ENCODE peak calls at places on chromosomes 5 and 9, in nine cellular contexts. G is cardiac fibroblast, W is endothelial cell, C is nephron progenitor cell, U is Peyer's patch, F is lower lobe of right lung, N is A549, J is SK-N-SH, S is esophagus squamous epithelium. T is an unnamed sample.

GRCh38 chr5:173298213-173298933 is 29.8 kb downstream of the STC2 start:
- DNase-seq in C (no peak), G (no peak), N (no peak), S (no peak), U (no peak), W (no peak), J (no peak), F (no peak), T (no peak)

GRCh38 chr9:83934569-83935275 is 13.5 kb upstream of the KIF27 start:
- DNase-seq in N (no peak), S (no peak), G (peak), F (no peak), J (no peak), U (no peak), C (no peak), W (no peak), T (no peak)

GRCh38 chr5:116544542-116545241 is 29.9 kb downstream of the SEMA6A start:
- DNase-seq in G (no peak), C (no peak), N (no peak), F (no peak), S (no peak), J (no peak), W (no peak), U (no peak), T (no peak)

GRCh38 chr9:124818431-124819281 is 34.6 kb upstream of the WDR38 start:
- DNase-seq in S (no peak), G (no peak), F (peak), C (no peak), W (no peak), U (no peak), N (no peak), J (peak), T (peak)

GRCh38 chr5:157994906-157995519 is 136.1 kb upstream of the CLINT1 start:
- DNase-seq in G (peak), W (peak), S (no peak), C (peak), F (peak), U (peak), N (peak), J (peak), T (peak)

GRCh38 chr5:58763390-58763789 is 180.5 kb downstream of the RAB3C start:
- DNase-seq in W (no peak), U (no peak), N (no peak), F (no peak), S (no peak), J (no peak), G (no peak), C (no peak), T (no peak)

GRCh38 chr5:56827043-56827442 is 11.7 kb downstream of the MAP3K1 start:
- DNase-seq in G (no peak), F (no peak), W (peak), U (no peak), N (peak), S (no peak), C (no peak), J (no peak), T (peak)

GRCh38 chr5:52884453-52884852 is 96.7 kb downstream of the ITGA1 start:
- DNase-seq in W (no peak), C (no peak), F (no peak), N (no peak), J (no peak), S (no peak), U (no peak), G (no peak), T (no peak)

GRCh38 chr9:130693101-130693425 is 517 bp upstream of the EXOSC2 start:
- DNase-seq in N (no peak), S (no peak), U (no peak), J (no peak), F (no peak), W (no peak), G (no peak), C (no peak), T (no peak)

GRCh38 chr9:26129216-26129615 is 451.0 kb upstream of the TUSC1 start:
- DNase-seq in C (no peak), S (no peak), J (no peak), G (peak), N (no peak), W (no peak), F (no peak), U (no peak), T (no peak)

GRCh38 chr5:77231470-77232138 is 21.1 kb downstream of the PDE8B start:
- DNase-seq in C (no peak), U (no peak), N (no peak), J (no peak), W (no peak), G (no peak), S (no peak), F (no peak), T (no peak)

GRCh38 chr5:171386861-171387254 is 791 bp upstream of the NPM1 start:
- DNase-seq in F (peak), S (no peak), N (no peak), W (no peak), C (no peak), U (no peak), G (no peak), J (peak), T (no peak)

GRCh38 chr9:33139421-33140228 is 27.5 kb downstream of the B4GALT1 start:
- DNase-seq in U (peak), W (no peak), J (no peak), F (peak), G (peak), C (peak), N (no peak), S (no peak), T (peak)
- TF ChIP-seq CTCF in U (no peak), W (no peak), J (no peak), F (no peak), G (no peak), C (no peak), N (no peak), S (no peak), T (no peak)

DNA sequence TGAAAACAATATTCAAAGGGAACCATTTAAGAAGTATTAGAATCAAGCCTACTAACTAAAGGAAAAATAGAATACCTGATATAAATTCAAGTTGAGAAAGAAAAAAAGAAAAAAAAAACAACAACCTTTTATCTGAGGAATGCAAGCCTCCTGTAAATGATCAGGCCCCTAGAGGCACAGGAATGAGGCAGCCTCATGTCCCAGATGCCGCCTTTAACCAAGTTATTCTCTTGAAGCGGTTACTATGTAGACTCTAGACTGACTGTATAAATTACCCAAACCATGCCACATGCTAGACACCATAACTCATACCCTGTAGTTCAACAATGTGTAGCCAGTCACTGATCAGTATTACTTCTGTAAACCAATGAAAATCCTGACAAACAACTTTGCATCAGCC is 929.6 kb downstream of the TAF11L14 start:
- DNase-seq in N (no peak), S (no peak), U (no peak), F (no peak), W (no peak), C (no peak), J (no peak), G (no peak), T (no peak)
- TF ChIP-seq CTCF in N (no peak), S (no peak), U (no peak), F (no peak), W (no peak), C (no peak), J (no peak), G (no peak), T (no peak)

GRCh38 chr9:127097683-127098082 is 24.8 kb downstream of the ANGPTL2 start:
- DNase-seq in J (no peak), W (no peak), U (no peak), F (no peak), G (no peak), N (no peak), S (no peak), C (no peak), T (no peak)

GRCh38 chr9:127093319-127094020 is 29.0 kb downstream of the ANGPTL2 start:
- DNase-seq in W (no peak), C (no peak), S (no peak), F (no peak), U (no peak), N (no peak), J (no peak), G (no peak), T (no peak)

GRCh38 chr9:127096208-127096607 is 26.2 kb downstream of the ANGPTL2 start:
- DNase-seq in C (no peak), W (no peak), J (no peak), S (no peak), N (no peak), G (peak), F (no peak), U (no peak), T (no peak)

GRCh38 chr9:127092041-127092608 is 30.3 kb downstream of the ANGPTL2 start:
- DNase-seq in F (no peak), J (no peak), S (no peak), N (no peak), W (no peak), C (no peak), U (no peak), G (no peak), T (no peak)

GRCh38 chr9:127095416-127095815 is 27.0 kb downstream of the ANGPTL2 start:
- DNase-seq in N (no peak), J (no peak), F (no peak), W (no peak), S (no peak), U (no peak), C (no peak), G (no peak), T (no peak)
- TF ChIP-seq CTCF in N (no peak), J (no peak), F (no peak), W (no peak), S (no peak), U (no peak), C (no peak), G (no peak), T (no peak)

DNA sequence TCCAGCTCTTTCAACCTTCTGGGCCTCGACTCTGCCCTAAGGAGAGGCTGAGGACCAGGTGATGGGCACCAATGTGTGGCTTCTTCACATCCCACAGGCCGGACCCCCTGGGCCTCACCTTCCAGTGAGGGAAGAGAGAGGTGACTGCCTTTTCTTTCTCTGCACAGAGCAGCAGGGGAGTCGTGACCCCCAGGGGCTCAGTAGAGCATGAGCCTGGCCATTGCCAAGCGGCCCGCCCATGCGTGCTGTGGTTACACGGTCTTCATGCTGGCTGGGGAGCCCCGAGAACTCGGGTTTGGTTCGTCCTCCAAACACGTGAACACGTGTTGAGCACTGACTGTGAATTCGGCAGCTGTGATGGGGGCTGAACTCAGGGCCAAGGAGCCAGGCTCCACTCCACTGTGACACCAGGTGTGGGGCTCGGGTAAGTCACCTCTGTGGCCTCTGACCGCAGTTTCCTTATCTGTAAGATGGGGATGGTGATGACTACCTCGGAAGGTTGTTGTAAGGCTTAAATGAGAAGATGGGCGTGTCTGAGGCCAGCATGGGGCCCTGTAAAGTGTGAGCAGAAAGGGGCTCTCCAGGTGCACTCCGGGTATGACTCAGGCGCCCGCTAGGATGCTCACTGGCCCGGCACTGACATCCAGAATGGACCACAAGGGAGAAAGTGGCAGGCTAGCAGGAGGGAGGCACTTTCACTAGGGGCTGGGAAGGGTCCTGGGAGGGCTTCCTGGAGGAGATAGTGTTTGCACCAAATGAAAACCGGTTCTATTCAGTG is 13.4 kb upstream of the GRHPR start:
- DNase-seq in F (no peak), J (no peak), U (peak), C (no peak), N (no peak), W (no peak), S (peak), G (no peak), T (no peak)
- TF ChIP-seq CTCF in F (no peak), J (no peak), U (no peak), C (no peak), N (no peak), W (no peak), S (no peak), G (no peak), T (no peak)

DNA sequence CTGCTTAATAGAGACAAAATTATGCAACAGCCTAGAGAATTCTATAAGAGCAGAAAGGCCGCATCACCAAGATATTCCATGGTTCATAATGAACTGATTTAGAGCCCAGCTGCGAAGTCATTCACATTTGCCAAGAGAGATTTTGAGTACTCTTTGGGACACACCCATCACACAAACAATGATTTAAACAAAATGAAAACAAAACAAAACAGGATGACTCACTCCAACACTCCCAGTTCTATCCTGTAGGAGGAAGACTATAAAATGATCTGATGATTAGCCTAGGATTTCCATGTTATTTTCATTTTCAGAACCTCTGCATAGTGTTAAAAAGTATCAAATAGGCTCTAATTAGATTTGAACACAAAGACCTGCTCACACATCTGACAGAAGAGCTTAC is 145.8 kb upstream of the GNA14 start:
- DNase-seq in J (no peak), U (no peak), N (no peak), W (no peak), F (no peak), S (no peak), C (no peak), G (peak), T (no peak)
- TF ChIP-seq CTCF in J (no peak), U (peak), N (no peak), W (peak), F (peak), S (peak), C (no peak), G (peak), T (no peak)

GRCh38 chr9:137278913-137279711 is 1.6 kb downstream of the TOR4A start:
- DNase-seq in G (no peak), U (no peak), F (peak), N (no peak), W (no peak), S (no peak), J (peak), C (no peak), T (no peak)

GRCh38 chr9:137275937-137276756 is 1.4 kb upstream of the TOR4A start:
- DNase-seq in F (peak), W (no peak), U (no peak), N (no peak), S (no peak), J (no peak), G (no peak), C (no peak), T (no peak)

GRCh38 chr9:137278061-137278912 is 761 bp downstream of the TOR4A start:
- DNase-seq in J (peak), G (no peak), N (no peak), C (no peak), W (peak), U (peak), S (no peak), F (peak), T (no peak)

GRCh38 chr9:137276757-137277328 is 683 bp upstream of the TOR4A start:
- DNase-seq in U (peak), W (peak), S (no peak), N (no peak), J (no peak), G (peak), C (no peak), F (peak), T (peak)

GRCh38 chr9:137277329-137278041 is at the start of gene TOR4A:
- DNase-seq in S (peak), G (peak), U (peak), F (peak), C (peak), W (peak), N (peak), J (no peak), T (peak)
- TF ChIP-seq CTCF in S (no peak), G (no peak), U (peak), F (peak), C (no peak), W (no peak), N (peak), J (no peak), T (no peak)

GRCh38 chr5:92704590-92704989 is 876.4 kb downstream of the NR2F1-AS1 start:
- DNase-seq in U (no peak), J (no peak), F (no peak), W (no peak), N (no peak), S (no peak), C (no peak), G (no peak), T (no peak)
- TF ChIP-seq CTCF in U (no peak), J (no peak), F (no peak), W (no peak), N (no peak), S (no peak), C (no peak), G (no peak), T (no peak)

GRCh38 chr5:162607879-162608278 is 540.3 kb downstream of the GABRG2 start:
- DNase-seq in S (no peak), J (peak), N (no peak), W (no peak), G (peak), C (no peak), U (no peak), F (no peak), T (no peak)
- TF ChIP-seq CTCF in S (no peak), J (peak), N (no peak), W (peak), G (no peak), C (peak), U (no peak), F (no peak), T (peak)

DNA sequence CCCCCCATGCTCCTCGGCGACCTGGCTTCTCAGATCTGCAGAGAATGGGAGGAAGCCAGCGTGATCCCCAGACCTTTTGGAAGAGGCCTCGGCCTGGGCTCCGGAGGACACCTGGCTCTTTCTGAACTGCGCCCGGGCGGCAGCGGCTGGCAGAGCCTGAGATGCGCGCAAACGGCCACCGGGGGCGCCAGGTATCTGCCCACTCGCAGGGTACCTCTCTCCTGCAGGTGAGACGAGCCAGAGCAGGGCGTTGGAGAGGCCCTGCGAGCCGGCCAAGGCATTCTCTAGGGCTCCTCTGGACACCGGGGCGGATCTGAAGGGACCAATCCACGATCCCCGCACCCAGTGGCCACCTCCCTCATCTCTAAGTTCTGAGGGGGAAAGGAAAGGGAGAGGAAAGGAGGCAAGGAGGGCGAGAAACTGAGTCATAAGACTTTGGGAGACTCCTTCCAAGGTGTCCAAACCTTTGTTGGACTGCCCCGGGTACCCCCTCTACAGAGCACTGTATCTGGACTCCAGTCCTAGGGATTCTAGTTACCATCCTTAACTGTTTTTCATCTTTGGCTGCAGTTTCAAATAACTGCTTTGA is 55.0 kb upstream of the SLC46A2 start:
- DNase-seq in J (peak), U (no peak), N (peak), C (peak), W (peak), F (no peak), S (no peak), G (no peak), T (peak)
- TF ChIP-seq CTCF in J (peak), U (peak), N (no peak), C (peak), W (no peak), F (no peak), S (no peak), G (peak), T (peak)